ENCODE peak calls at places on chromosomes 7 and 10, in seven cellular contexts. K is frontal cortex; D is posterior cingulate gyrus; G is T-helper 9 cell; U is ecto neural progenitor cell; C is activated naive CD4-positive, alpha-beta T cell treated with anti-CD3 and anti-CD28 coated beads for 36 hours; F is CMK. Y is an unnamed sample.

GRCh38 chr7:94240902-94241301 is 153.8 kb upstream of the COL1A2 start:
- DNase-seq in D (no peak), G (no peak), C (no peak), U (no peak), K (no peak), F (no peak), Y (no peak)

GRCh38 chr7:2560175-2560695 is 1.5 kb downstream of the IQCE start:
- DNase-seq in F (no peak), G (no peak), D (no peak), C (no peak), U (no peak), K (no peak), Y (no peak)

GRCh38 chr7:155893176-155893575 is 80.9 kb upstream of the SHH start:
- DNase-seq in K (no peak), D (no peak), C (no peak), G (no peak), U (no peak), F (no peak), Y (no peak)

GRCh38 chr7:28984631-28985030 is 26.5 kb upstream of the TRIL start:
- DNase-seq in K (peak; percentile 29), G (no peak), F (no peak), U (no peak), C (no peak), D (peak; percentile 44), Y (no peak)

GRCh38 chr7:94664023-94664422 is 8.1 kb upstream of the SGCE start:
- DNase-seq in C (no peak), U (no peak), G (no peak), D (no peak), F (no peak), K (no peak), Y (no peak)

GRCh38 chr10:58943234-58943633 is 233.2 kb upstream of the PHYHIPL start:
- DNase-seq in C (no peak), D (no peak), G (no peak), U (no peak), K (no peak), F (no peak), Y (no peak)

GRCh38 chr10:9311702-9312499 is 1257.4 kb downstream of the GATA3 start:
- DNase-seq in K (no peak), C (no peak), U (no peak), F (no peak), G (no peak), D (no peak), Y (no peak)

GRCh38 chr10:110642204-110642979 is 1.7 kb upstream of the RBM20 start:
- DNase-seq in G (no peak), D (no peak), F (no peak), U (no peak), K (no peak), C (no peak), Y (no peak)

GRCh38 chr7:22150221-22150620 is 204.5 kb upstream of the CDCA7L start:
- DNase-seq in F (no peak), U (no peak), D (no peak), K (no peak), C (no peak), G (no peak), Y (no peak)

GRCh38 chr10:98344589-98345038 is 70.4 kb downstream of the PYROXD2 start:
- DNase-seq in F (no peak), D (no peak), G (no peak), C (no peak), U (no peak), K (no peak), Y (no peak)

GRCh38 chr7:18770154-18770807 is 274.7 kb downstream of the HDAC9 start:
- DNase-seq in F (no peak), C (no peak), U (no peak), G (no peak), D (no peak), K (no peak), Y (no peak)

GRCh38 chr10:123402656-123403055 is 248.5 kb downstream of the BUB3 start:
- DNase-seq in C (no peak), D (no peak), F (no peak), K (no peak), U (no peak), G (no peak), Y (no peak)

GRCh38 chr10:70600512-70601395 is 1.8 kb downstream of the PRF1 start:
- DNase-seq in F (no peak), K (no peak), U (no peak), C (no peak), G (no peak), D (no peak), Y (no peak)

GRCh38 chr7:117041822-117042221 is 88.5 kb downstream of the ST7 start:
- DNase-seq in G (no peak), U (no peak), K (no peak), F (no peak), C (no peak), D (no peak), Y (no peak)

GRCh38 chr7:137342340-137342739 is 1.2 kb downstream of the PTN start:
- DNase-seq in G (no peak), D (no peak), C (no peak), U (no peak), K (no peak), F (no peak), Y (no peak)

GRCh38 chr10:22581453-22581852 is 132.9 kb downstream of the PIP4K2A start:
- DNase-seq in D (no peak), U (no peak), G (no peak), C (no peak), K (no peak), F (no peak), Y (no peak)

GRCh38 chr10:104351919-104352318 is 1.7 kb upstream of the CFAP58 start:
- DNase-seq in G (no peak), U (no peak), F (no peak), K (no peak), C (no peak), D (no peak), Y (no peak)

GRCh38 chr7:8035647-8036518 is 67.3 kb downstream of the GLCCI1 start:
- DNase-seq in K (no peak), G (no peak), D (no peak), F (peak; percentile 12), C (no peak), U (peak; percentile 41), Y (no peak)

GRCh38 chr10:102814456-102814871 is 22.7 kb downstream of the CYP17A1 start:
- DNase-seq in F (no peak), U (no peak), D (no peak), C (no peak), G (no peak), K (no peak), Y (no peak)

GRCh38 chr10:113052076-113052830 is 102.2 kb downstream of the TCF7L2 start:
- DNase-seq in G (no peak), C (no peak), D (no peak), F (no peak), U (no peak), K (no peak), Y (no peak)

GRCh38 chr7:98681951-98682350 is 64.9 kb downstream of the NPTX2 start:
- DNase-seq in G (no peak), K (no peak), C (no peak), U (no peak), F (no peak), D (no peak), Y (no peak)

GRCh38 chr10:24992512-24993133 is 23.3 kb downstream of the ENKUR start:
- DNase-seq in D (no peak), G (no peak), U (no peak), K (no peak), F (no peak), C (no peak), Y (no peak)

GRCh38 chr7:72283309-72283708 is 128.8 kb downstream of the CALN1 start:
- DNase-seq in K (no peak), C (no peak), F (no peak), U (no peak), G (no peak), D (no peak), Y (no peak)

GRCh38 chr7:84637568-84638338 is 443.2 kb upstream of the SEMA3A start:
- DNase-seq in G (no peak), U (no peak), K (no peak), D (no peak), C (no peak), F (no peak), Y (no peak)

GRCh38 chr10:78754269-78755074 is 314.3 kb upstream of the ZMIZ1 start:
- DNase-seq in G (no peak), U (no peak), C (no peak), K (no peak), F (no peak), D (no peak), Y (no peak)

GRCh38 chr10:3068968-3069737 is 1.8 kb downstream of the PFKP start:
- DNase-seq in U (no peak), G (no peak), C (no peak), F (no peak), K (peak; percentile 58), D (peak; percentile 52), Y (peak; percentile 31)

GRCh38 chr10:110535958-110536891 is 31.3 kb upstream of the SMC3 start:
- DNase-seq in U (no peak), F (no peak), D (no peak), G (peak; percentile 15), C (peak; percentile 90), K (no peak), Y (no peak)

GRCh38 chr7:155762639-155763038 is 49.6 kb downstream of the SHH start:
- DNase-seq in F (no peak), C (no peak), D (no peak), G (no peak), U (no peak), K (no peak), Y (no peak)

GRCh38 chr7:158530800-158531609 is 56.6 kb downstream of the PTPRN2 start:
- DNase-seq in K (no peak), U (no peak), F (no peak), D (no peak), C (no peak), G (no peak), Y (no peak)

GRCh38 chr10:95728535-95728934 is 27.4 kb upstream of the ENTPD1 start:
- DNase-seq in G (no peak), F (no peak), U (no peak), D (no peak), C (no peak), K (no peak), Y (no peak)

GRCh38 chr7:19051767-19052375 is 65.6 kb downstream of the TWIST1 start:
- DNase-seq in F (peak; percentile 9), K (no peak), D (no peak), G (peak; percentile 1), U (no peak), C (peak; percentile 43), Y (peak; percentile 4)

GRCh38 chr7:134535272-134535918 is 8.0 kb downstream of the AKR1B10 start:
- DNase-seq in D (no peak), G (no peak), K (no peak), F (no peak), C (no peak), U (no peak), Y (no peak)

GRCh38 chr10:79383974-79384606 is 36.8 kb downstream of the PPIF start:
- DNase-seq in C (no peak), K (no peak), F (no peak), U (no peak), D (no peak), G (no peak), Y (no peak)